ENCODE peak calls at places on chromosomes 1 and 21, in nine cellular contexts. Y, E, I, O, H, G, S, J and F are unnamed samples.

GRCh38 chr1:47759581-47760247 is 237.5 kb downstream of the TRABD2B start:
- DNase-seq in I (no peak), S (no peak), G (no peak), O (no peak), E (no peak), H (no peak), Y (no peak), J (no peak), F (no peak)

GRCh38 chr21:42061866-42062542 is 9.1 kb upstream of the UMODL1 start:
- DNase-seq in J (no peak), G (no peak), Y (peak), I (no peak), S (no peak), H (no peak), E (no peak), O (no peak), F (no peak)

GRCh38 chr1:218171302-218171893 is 113.7 kb upstream of the RRP15 start:
- DNase-seq in I (peak), J (no peak), Y (peak), H (no peak), O (peak), G (no peak), S (no peak), E (peak), F (peak)

GRCh38 chr1:40636777-40637176 is 28.7 kb downstream of the RIMS3 start:
- DNase-seq in E (no peak), S (no peak), O (peak), G (no peak), J (no peak), H (no peak), Y (no peak), I (no peak), F (no peak)

GRCh38 chr1:76998582-76999189 is 131.4 kb downstream of the ST6GALNAC5 start:
- DNase-seq in Y (peak), S (no peak), H (no peak), O (peak), I (no peak), J (no peak), E (peak), G (no peak), F (peak)

GRCh38 chr21:16418211-16418610 is 688.4 kb downstream of the USP25 start:
- DNase-seq in H (no peak), I (no peak), J (no peak), Y (peak), S (no peak), O (no peak), G (no peak), E (no peak), F (no peak)

GRCh38 chr1:248862695-248863010 is 3.8 kb upstream of the ZNF692 start:
- DNase-seq in E (peak), Y (no peak), O (no peak), H (no peak), S (no peak), G (no peak), I (no peak), J (no peak), F (no peak)

GRCh38 chr1:88509369-88509768 is 174.7 kb upstream of the PKN2 start:
- DNase-seq in E (no peak), O (no peak), J (no peak), I (no peak), Y (peak), S (no peak), H (no peak), G (no peak), F (no peak)

GRCh38 chr1:161631076-161631475 is at the start of gene FCGR3B:
- DNase-seq in S (no peak), G (no peak), Y (no peak), J (no peak), I (no peak), H (no peak), E (no peak), O (no peak), F (no peak)

GRCh38 chr1:198678901-198679329 is 40.1 kb downstream of the PTPRC start:
- DNase-seq in E (no peak), Y (no peak), I (no peak), G (no peak), J (peak), S (no peak), H (no peak), O (no peak), F (no peak)

GRCh38 chr1:234546890-234547788 is 62.8 kb downstream of the IRF2BP2 start:
- DNase-seq in Y (no peak), G (no peak), J (no peak), E (no peak), I (no peak), O (peak), S (no peak), H (no peak), F (no peak)

GRCh38 chr1:5273280-5274003 is 619.0 kb downstream of the AJAP1 start:
- DNase-seq in J (no peak), Y (no peak), G (no peak), S (no peak), E (no peak), H (no peak), O (no peak), I (no peak), F (no peak)

GRCh38 chr1:96059276-96059675 is 662.3 kb upstream of the PTBP2 start:
- DNase-seq in H (no peak), E (no peak), S (no peak), Y (no peak), O (no peak), G (no peak), I (no peak), J (no peak), F (no peak)

GRCh38 chr1:35062518-35063196 is 16.5 kb upstream of the ZMYM1 start:
- DNase-seq in I (peak), S (no peak), E (peak), O (peak), J (no peak), Y (peak), H (no peak), G (no peak), F (peak)

GRCh38 chr1:24622218-24622617 is 20.9 kb upstream of the SRRM1 start:
- DNase-seq in I (no peak), J (no peak), E (no peak), Y (no peak), S (no peak), G (no peak), H (no peak), O (no peak), F (no peak)